ENCODE peak calls at places on chromosomes 3 and 15, in five cellular contexts. One of them, this sample, is unnamed.

GRCh38 chr3:150407818-150408231 is 273 bp upstream of the TSC22D2 start:
- DNase-seq in H1: no peak
- DNase-seq in H9: peak; percentile 28
- DNase-seq in neuronal stem cell: no peak
- DNase-seq in mesenchymal stem cell: peak; percentile 93
- DNase-seq in this sample: peak; percentile 74

GRCh38 chr3:156404217-156404616 is 150.7 kb downstream of the SSR3 start:
- DNase-seq in mesenchymal stem cell: no peak
- DNase-seq in neuronal stem cell: no peak
- DNase-seq in H1: no peak
- DNase-seq in H9: no peak
- DNase-seq in this sample: no peak

GRCh38 chr3:126755866-126756265 is 51.8 kb downstream of the CHCHD6 start:
- DNase-seq in H1: no peak
- DNase-seq in mesenchymal stem cell: no peak
- DNase-seq in H9: no peak
- DNase-seq in neuronal stem cell: no peak
- DNase-seq in this sample: no peak

GRCh38 chr3:117735481-117736101 is 1026.0 kb downstream of the TUSC7 start:
- DNase-seq in H9: no peak
- DNase-seq in neuronal stem cell: no peak
- DNase-seq in H1: no peak
- DNase-seq in mesenchymal stem cell: peak; percentile 38
- DNase-seq in this sample: peak; percentile 91

GRCh38 chr3:188202358-188203138 is 48.6 kb downstream of the LPP start:
- DNase-seq in H1: no peak
- DNase-seq in neuronal stem cell: no peak
- DNase-seq in mesenchymal stem cell: no peak
- DNase-seq in H9: peak; percentile 63
- DNase-seq in this sample: no peak

GRCh38 chr15:70060214-70061085 is 37.3 kb downstream of the TLE3 start:
- DNase-seq in mesenchymal stem cell: no peak
- DNase-seq in neuronal stem cell: no peak
- DNase-seq in H9: no peak
- DNase-seq in H1: no peak
- DNase-seq in this sample: no peak

GRCh38 chr3:87987952-87988351 is 70.9 kb downstream of the CGGBP1 start:
- DNase-seq in mesenchymal stem cell: no peak
- DNase-seq in neuronal stem cell: no peak
- DNase-seq in H1: no peak
- DNase-seq in H9: peak; percentile 50
- DNase-seq in this sample: no peak

GRCh38 chr15:100726070-100726420 is 123.7 kb downstream of the ASB7 start:
- DNase-seq in mesenchymal stem cell: no peak
- DNase-seq in H1: peak; percentile 11
- DNase-seq in neuronal stem cell: no peak
- DNase-seq in H9: peak; percentile 5
- DNase-seq in this sample: no peak

GRCh38 chr3:134922866-134923265 is 127.8 kb downstream of the EPHB1 start:
- DNase-seq in neuronal stem cell: no peak
- DNase-seq in H9: no peak
- DNase-seq in H1: no peak
- DNase-seq in mesenchymal stem cell: no peak
- DNase-seq in this sample: no peak

GRCh38 chr3:37114251-37115145 is 59.9 kb downstream of the LRRFIP2 start:
- DNase-seq in H9: no peak
- DNase-seq in neuronal stem cell: no peak
- DNase-seq in mesenchymal stem cell: peak; percentile 87
- DNase-seq in H1: no peak
- DNase-seq in this sample: peak; percentile 95

GRCh38 chr3:110799236-110799635 is 272.4 kb upstream of the NECTIN3 start:
- DNase-seq in H1: no peak
- DNase-seq in neuronal stem cell: no peak
- DNase-seq in H9: no peak
- DNase-seq in mesenchymal stem cell: peak; percentile 18
- DNase-seq in this sample: peak; percentile 30

GRCh38 chr15:82548700-82549099 is 8.4 kb upstream of the RPS17 start:
- DNase-seq in H1: no peak
- DNase-seq in neuronal stem cell: no peak
- DNase-seq in H9: no peak
- DNase-seq in mesenchymal stem cell: no peak
- DNase-seq in this sample: peak; percentile 12

GRCh38 chr3:195112361-195112791 is 158.6 kb downstream of the XXYLT1 start:
- DNase-seq in H1: no peak
- DNase-seq in H9: no peak
- DNase-seq in mesenchymal stem cell: no peak
- DNase-seq in neuronal stem cell: no peak
- DNase-seq in this sample: no peak

GRCh38 chr15:46041907-46042306 is 407.1 kb downstream of the SQOR start:
- DNase-seq in neuronal stem cell: no peak
- DNase-seq in H1: no peak
- DNase-seq in mesenchymal stem cell: no peak
- DNase-seq in H9: no peak
- DNase-seq in this sample: no peak

GRCh38 chr15:46034755-46035154 is 399.9 kb downstream of the SQOR start:
- DNase-seq in H1: no peak
- DNase-seq in neuronal stem cell: no peak
- DNase-seq in H9: no peak
- DNase-seq in mesenchymal stem cell: no peak
- DNase-seq in this sample: peak; percentile 27

DNA sequence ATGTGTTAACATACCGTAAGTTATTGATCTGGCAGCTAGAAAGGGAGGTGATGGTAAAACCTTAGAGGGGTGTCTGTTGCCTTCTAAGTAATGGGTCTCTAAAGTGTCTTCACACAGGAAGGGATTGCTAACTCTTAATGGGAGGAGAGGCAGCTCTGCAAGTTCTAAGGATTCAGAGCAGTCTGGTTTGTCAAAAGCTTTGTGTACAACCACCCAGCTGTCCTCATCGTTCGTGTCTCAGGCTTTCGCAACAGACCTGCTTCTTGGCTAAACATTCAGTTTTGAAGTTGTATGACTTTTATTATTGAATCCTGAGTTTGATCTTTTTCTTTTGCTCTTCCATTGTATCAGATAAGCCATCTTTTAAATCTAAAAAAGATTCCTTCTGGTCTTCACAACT is 404.9 kb downstream of the SQOR start:
- DNase-seq in neuronal stem cell: no peak
- DNase-seq in H1: no peak
- DNase-seq in H9: no peak
- DNase-seq in mesenchymal stem cell: no peak
- DNase-seq in this sample: no peak
- H3K14ac ChIP-seq in neuronal stem cell: no peak overlapping the region
- H3K14ac ChIP-seq in H1: no peak overlapping the region
- H3K14ac ChIP-seq in H9: no peak overlapping the region
- H3K14ac ChIP-seq in mesenchymal stem cell: no peak overlapping the region
- H3K14ac ChIP-seq in this sample: no peak overlapping the region

DNA sequence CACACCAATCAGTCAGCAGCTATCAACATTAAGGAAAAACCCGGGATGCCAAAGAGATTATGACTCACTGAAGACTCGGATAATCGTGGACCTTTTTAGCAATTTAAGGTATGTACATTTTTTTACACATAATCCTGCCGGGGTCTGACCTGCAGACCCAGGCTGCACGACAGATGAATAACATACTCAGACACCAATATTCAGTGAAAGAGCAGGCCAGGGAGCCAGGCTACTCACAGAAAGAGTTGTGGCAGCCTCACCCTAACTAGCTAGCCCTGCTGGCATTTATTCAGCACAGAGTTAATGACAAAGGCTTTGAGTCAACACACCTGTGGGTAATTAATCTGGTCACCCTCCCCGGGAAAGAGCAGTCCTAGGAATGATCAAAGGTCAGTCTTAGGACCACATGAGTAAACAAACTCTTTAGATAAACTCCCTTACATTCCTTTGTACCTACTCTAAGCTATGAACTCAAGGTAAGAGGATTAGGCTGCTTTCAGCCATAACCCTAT is 727.5 kb downstream of the TBL1XR1 start:
- DNase-seq in mesenchymal stem cell: no peak
- DNase-seq in H1: no peak
- DNase-seq in neuronal stem cell: no peak
- DNase-seq in H9: no peak
- DNase-seq in this sample: no peak
- H3K14ac ChIP-seq in mesenchymal stem cell: no peak overlapping the region
- H3K14ac ChIP-seq in H1: no peak overlapping the region
- H3K14ac ChIP-seq in neuronal stem cell: no peak overlapping the region
- H3K14ac ChIP-seq in H9: no peak overlapping the region
- H3K14ac ChIP-seq in this sample: no peak overlapping the region

DNA sequence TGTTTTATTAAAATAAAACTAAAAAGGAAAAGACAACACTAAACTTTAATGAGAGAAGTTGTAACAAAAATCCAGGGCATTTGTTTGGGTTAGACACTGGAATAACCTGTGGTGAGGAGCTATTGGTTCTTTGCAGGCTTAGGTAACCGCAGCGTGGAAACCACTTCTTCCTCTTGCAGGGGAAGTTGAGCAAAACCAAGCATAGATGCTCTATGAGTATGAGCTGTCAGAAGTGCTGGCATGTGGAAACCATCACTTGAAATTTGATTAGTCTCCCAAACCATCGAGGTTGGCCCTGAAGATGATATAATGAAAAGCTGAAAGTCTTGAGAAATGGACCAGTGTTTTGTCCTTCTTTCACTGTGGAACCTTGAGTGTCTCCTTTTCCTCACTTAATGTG is 127.1 kb upstream of the RBMS3 start:
- DNase-seq in mesenchymal stem cell: no peak
- DNase-seq in neuronal stem cell: no peak
- DNase-seq in H1: no peak
- DNase-seq in H9: no peak
- DNase-seq in this sample: no peak
- H3K14ac ChIP-seq in mesenchymal stem cell: no peak overlapping the region
- H3K14ac ChIP-seq in neuronal stem cell: no peak overlapping the region
- H3K14ac ChIP-seq in H1: no peak overlapping the region
- H3K14ac ChIP-seq in H9: no peak overlapping the region
- H3K14ac ChIP-seq in this sample: no peak overlapping the region

GRCh38 chr3:49133226-49133951 is 539 bp upstream of the LAMB2 start:
- DNase-seq in mesenchymal stem cell: peak; percentile 94
- DNase-seq in neuronal stem cell: peak; percentile 85
- DNase-seq in H1: peak; percentile 85
- DNase-seq in H9: peak; percentile 81
- DNase-seq in this sample: peak; percentile 85
- H3K14ac ChIP-seq in mesenchymal stem cell: peak overlapping the region; percentile 5
- H3K14ac ChIP-seq in neuronal stem cell: peak overlapping the region; percentile 39
- H3K14ac ChIP-seq in H1: peak overlapping the region; percentile 70
- H3K14ac ChIP-seq in H9: peak overlapping the region; percentile 88
- H3K14ac ChIP-seq in this sample: peak overlapping the region; percentile 92

DNA sequence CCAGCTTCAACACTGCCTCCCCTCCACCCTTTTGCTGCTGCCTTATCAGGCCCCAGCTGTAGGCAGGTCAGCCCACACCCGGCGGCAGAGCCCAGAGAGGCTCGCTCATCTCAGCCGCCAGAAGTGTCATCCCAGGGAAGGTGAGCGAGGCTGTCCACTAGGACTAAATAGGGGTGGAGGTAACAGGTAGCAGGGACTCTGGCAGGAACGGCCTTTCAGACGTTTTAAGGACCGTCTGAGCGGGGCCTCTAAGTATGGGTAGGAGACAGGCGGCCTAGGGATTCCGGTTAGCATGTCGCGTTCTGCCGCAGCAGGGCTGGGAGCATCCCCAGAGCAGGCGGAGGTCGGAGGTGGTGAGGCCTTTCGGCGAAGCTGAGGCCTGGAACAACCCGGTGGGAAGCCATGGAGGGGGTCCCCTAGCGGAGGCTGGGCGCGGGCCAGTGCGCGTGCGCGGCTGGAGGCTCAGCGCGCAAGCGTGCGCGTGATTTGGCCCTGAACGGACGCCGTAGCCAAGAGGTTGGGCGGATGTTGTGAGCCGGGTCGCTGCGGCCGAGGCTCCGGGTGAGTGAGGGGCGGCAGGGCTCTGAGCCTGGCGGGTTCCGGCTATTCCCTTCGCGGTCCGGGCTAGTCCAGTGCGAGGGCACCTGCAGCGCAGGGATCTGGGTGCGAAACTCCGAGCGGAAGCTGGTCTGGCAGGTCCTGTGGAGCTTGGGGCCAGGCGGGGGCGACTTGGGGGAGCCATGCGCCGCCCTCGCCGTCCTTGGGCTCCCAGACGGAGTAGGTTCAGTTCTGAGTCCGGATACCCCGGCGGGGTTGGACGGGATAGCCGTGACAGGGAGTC is at the start of the genes MST1 and RNF123:
- DNase-seq in mesenchymal stem cell: peak; percentile 91
- DNase-seq in H9: peak; percentile 94
- DNase-seq in H1: peak; percentile 98
- DNase-seq in neuronal stem cell: peak; percentile 93
- DNase-seq in this sample: peak; percentile 89
- H3K14ac ChIP-seq in mesenchymal stem cell: peak within 1 kb of the TSS; percentile 97
- H3K14ac ChIP-seq in H9: peak within 1 kb of the TSS; percentile 65
- H3K14ac ChIP-seq in H1: no peak within 1 kb of the TSS
- H3K14ac ChIP-seq in neuronal stem cell: peak within 1 kb of the TSS; percentile 92
- H3K14ac ChIP-seq in this sample: peak within 1 kb of the TSS; percentile 68

GRCh38 chr15:38041576-38041975 is 107.1 kb downstream of the TMCO5A start:
- DNase-seq in H9: no peak
- DNase-seq in mesenchymal stem cell: peak; percentile 66
- DNase-seq in neuronal stem cell: no peak
- DNase-seq in H1: no peak
- DNase-seq in this sample: peak; percentile 77
- H3K14ac ChIP-seq in H9: no peak overlapping the region
- H3K14ac ChIP-seq in mesenchymal stem cell: no peak overlapping the region
- H3K14ac ChIP-seq in neuronal stem cell: no peak overlapping the region
- H3K14ac ChIP-seq in H1: no peak overlapping the region
- H3K14ac ChIP-seq in this sample: peak overlapping the region; percentile 71

GRCh38 chr15:75723171-75723846 is 10.7 kb upstream of the CSPG4 start:
- DNase-seq in mesenchymal stem cell: peak; percentile 60
- DNase-seq in H9: no peak
- DNase-seq in neuronal stem cell: no peak
- DNase-seq in H1: no peak
- DNase-seq in this sample: no peak
- H3K14ac ChIP-seq in mesenchymal stem cell: no peak overlapping the region
- H3K14ac ChIP-seq in H9: no peak overlapping the region
- H3K14ac ChIP-seq in neuronal stem cell: no peak overlapping the region
- H3K14ac ChIP-seq in H1: no peak overlapping the region
- H3K14ac ChIP-seq in this sample: peak overlapping the region; percentile 18

GRCh38 chr15:58549013-58549779 is 117.4 kb downstream of the LIPC start:
- DNase-seq in H1: no peak
- DNase-seq in mesenchymal stem cell: peak; percentile 83
- DNase-seq in H9: no peak
- DNase-seq in neuronal stem cell: no peak
- DNase-seq in this sample: peak; percentile 74
- H3K14ac ChIP-seq in H1: no peak overlapping the region
- H3K14ac ChIP-seq in mesenchymal stem cell: peak overlapping the region; percentile 19
- H3K14ac ChIP-seq in H9: no peak overlapping the region
- H3K14ac ChIP-seq in neuronal stem cell: no peak overlapping the region
- H3K14ac ChIP-seq in this sample: peak overlapping the region; percentile 24

GRCh38 chr3:170307998-170308398 is 49.5 kb upstream of the SKIL start:
- DNase-seq in neuronal stem cell: no peak
- DNase-seq in H9: no peak
- DNase-seq in H1: no peak
- DNase-seq in mesenchymal stem cell: peak; percentile 96
- DNase-seq in this sample: peak; percentile 79
- H3K14ac ChIP-seq in neuronal stem cell: no peak overlapping the region
- H3K14ac ChIP-seq in H9: no peak overlapping the region
- H3K14ac ChIP-seq in H1: no peak overlapping the region
- H3K14ac ChIP-seq in mesenchymal stem cell: no peak overlapping the region
- H3K14ac ChIP-seq in this sample: no peak overlapping the region

This sample was measured in IMR-90.